ENCODE peak calls at places on chromosomes 4 and X, in eight cellular contexts. L is Panc1, B is spleen, P is GM23248, C is left ventricle myocardium inferior, R is A549, G is heart right ventricle, T is adipocyte. S is an unnamed sample.
A peak's percentile ranks its signal among the peaks of the same experiment; 100 is the strongest.

GRCh38 chrX:21946925-21947641 is 6.6 kb downstream of the SMS start:
- DNase-seq in B (no peak), R (no peak), T (peak; percentile 56), G (no peak), C (no peak), L (no peak), P (peak; percentile 77), S (no peak)

GRCh38 chrX:9163153-9163790 is 129.3 kb upstream of the FAM9B start:
- DNase-seq in L (no peak), B (no peak), R (no peak), T (no peak), P (peak; percentile 42), G (no peak), C (no peak), S (no peak)

GRCh38 chrX:10190367-10190766 is 33.6 kb downstream of the CLCN4 start:
- DNase-seq in R (peak; percentile 68), P (peak; percentile 76), C (no peak), B (no peak), T (peak; percentile 85), G (peak; percentile 47), L (peak; percentile 36), S (no peak)

GRCh38 chr4:3130826-3131225 is 56.3 kb downstream of the HTT start:
- DNase-seq in B (no peak), C (no peak), R (no peak), L (no peak), G (no peak), T (no peak), P (no peak), S (no peak)

GRCh38 chr4:26141101-26141830 is 179.5 kb upstream of the RBPJ start:
- DNase-seq in G (no peak), B (no peak), R (no peak), L (no peak), T (peak; percentile 43), P (no peak), C (peak; percentile 28), S (no peak)

GRCh38 chr4:146432065-146432464 is 89.7 kb downstream of the SLC10A7 start:
- DNase-seq in G (no peak), B (no peak), L (no peak), P (no peak), T (no peak), R (no peak), C (no peak), S (no peak)

GRCh38 chrX:15215366-15215765 is 54.5 kb downstream of the ASB9 start:
- DNase-seq in T (no peak), B (no peak), C (no peak), G (no peak), R (no peak), L (no peak), P (no peak), S (no peak)

GRCh38 chrX:9542106-9542764 is 77.4 kb downstream of the TBL1X start:
- DNase-seq in T (no peak), P (no peak), L (no peak), B (no peak), C (no peak), R (no peak), G (no peak), S (no peak)

GRCh38 chr4:39469429-39470077 is 10.7 kb downstream of the LIAS start:
- DNase-seq in R (peak; percentile 41), B (no peak), L (peak; percentile 64), G (peak; percentile 16), T (peak; percentile 95), C (no peak), P (peak; percentile 92), S (no peak)

GRCh38 chrX:151175283-151176062 is 911 bp upstream of the GPR50 start:
- DNase-seq in G (no peak), B (no peak), T (no peak), L (no peak), P (no peak), C (no peak), R (no peak), S (no peak)
- H3K4me3 ChIP-seq in G (no peak overlapping the region), B (no peak overlapping the region), T (no peak overlapping the region), L (no peak overlapping the region), P (no peak overlapping the region), C (no peak overlapping the region), R (no peak overlapping the region), S (no peak overlapping the region)

GRCh38 chr4:155040031-155040430 is 168.4 kb upstream of the NPY2R start:
- DNase-seq in C (no peak), B (no peak), P (no peak), R (no peak), G (no peak), T (no peak), L (no peak), S (no peak)
- H3K4me1 ChIP-seq in C (no peaks in the 10 kb centered on the region), B (no peaks in the 10 kb centered on the region), P (no peaks in the 10 kb centered on the region), R (no peaks in the 10 kb centered on the region), G (no peaks in the 10 kb centered on the region), T (peaks cover 21% of the 10 kb centered on the region), L (no peaks in the 10 kb centered on the region), S (no peaks in the 10 kb centered on the region)

GRCh38 chrX:154529206-154529612 is 13.2 kb upstream of the FAM3A start:
- DNase-seq in B (no peak), P (no peak), G (no peak), T (no peak), R (no peak), C (no peak), L (no peak), S (no peak)

GRCh38 chrX:154530286-154530685 is 14.3 kb upstream of the FAM3A start:
- DNase-seq in L (no peak), G (no peak), B (no peak), C (no peak), T (no peak), R (no peak), P (no peak), S (no peak)

GRCh38 chrX:154525606-154526490 is 9.8 kb upstream of the FAM3A start:
- DNase-seq in C (no peak), G (no peak), B (no peak), P (no peak), R (no peak), T (no peak), L (no peak), S (no peak)

GRCh38 chrX:154531626-154532025 is 15.0 kb downstream of the G6PD start:
- DNase-seq in B (no peak), P (peak; percentile 38), G (no peak), C (no peak), T (peak; percentile 31), L (no peak), R (no peak), S (no peak)

DNA sequence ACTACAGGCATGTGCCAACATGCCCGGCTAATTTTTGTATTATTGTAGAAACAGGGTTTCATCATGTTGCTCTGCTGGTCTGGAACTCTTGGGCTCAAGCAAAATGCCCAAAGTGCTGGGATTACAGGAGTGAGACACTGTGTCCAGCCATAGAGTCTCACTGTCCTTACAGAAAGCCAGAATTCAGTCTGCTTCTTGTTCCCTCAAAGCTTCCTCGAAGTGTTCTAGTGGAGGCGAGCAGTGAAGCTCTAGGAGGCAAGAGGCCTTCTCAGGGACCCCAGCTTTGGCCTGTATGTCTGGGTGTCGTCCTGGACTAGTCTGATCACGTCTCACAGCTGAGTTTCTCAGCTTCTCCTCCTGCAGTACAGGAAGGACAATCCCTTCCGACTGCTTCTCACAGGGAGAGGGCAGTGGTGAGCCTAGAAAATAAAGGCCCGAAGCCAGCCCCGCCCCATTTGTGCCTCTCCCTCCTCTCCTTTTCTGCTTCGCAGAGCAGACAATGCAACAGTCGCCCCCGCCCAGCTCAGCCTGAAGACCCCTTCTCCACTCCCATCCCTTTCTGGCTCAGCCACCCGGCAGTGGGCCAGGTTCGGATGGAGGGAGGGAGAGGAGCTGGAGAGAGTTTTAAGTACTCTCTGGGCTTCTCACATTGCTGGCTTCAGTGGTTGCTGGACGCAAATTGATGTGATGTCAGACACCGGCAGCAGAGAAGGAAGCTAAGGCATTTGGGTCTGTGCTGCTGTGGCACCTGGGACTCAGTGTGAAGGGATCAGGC is 11.1 kb upstream of the FAM3A start:
- DNase-seq in R (no peak), P (peak; percentile 83), T (peak; percentile 86), G (peak; percentile 82), C (peak; percentile 78), B (peak; percentile 89), L (no peak), S (no peak)
- H3K4me3 ChIP-seq in R (no peak overlapping the region), P (peak overlapping the region; percentile 65), T (no peak overlapping the region), G (peak overlapping the region; percentile 47), C (peak overlapping the region; percentile 57), B (no peak overlapping the region), L (peak overlapping the region; percentile 60), S (no peak overlapping the region)

GRCh38 chr4:152673489-152673888 is 6.3 kb downstream of the TMEM154 start:
- DNase-seq in B (no peak), P (no peak), L (no peak), G (no peak), T (no peak), C (no peak), R (no peak), S (no peak)
- H3K4me1 ChIP-seq in B (peaks cover 17% of the 10 kb centered on the region), P (no peaks in the 10 kb centered on the region), L (no peaks in the 10 kb centered on the region), G (no peaks in the 10 kb centered on the region), T (no peaks in the 10 kb centered on the region), C (no peaks in the 10 kb centered on the region), R (no peaks in the 10 kb centered on the region), S (peaks cover 37% of the 10 kb centered on the region)

GRCh38 chr4:98522062-98522461 is 136.3 kb downstream of the TSPAN5 start:
- DNase-seq in L (no peak), R (no peak), P (no peak), G (no peak), B (no peak), T (no peak), C (no peak), S (no peak)
- H3K4me3 ChIP-seq in L (no peak overlapping the region), R (no peak overlapping the region), P (peak overlapping the region; percentile 60), G (no peak overlapping the region), B (no peak overlapping the region), T (no peak overlapping the region), C (no peak overlapping the region), S (no peak overlapping the region)

DNA sequence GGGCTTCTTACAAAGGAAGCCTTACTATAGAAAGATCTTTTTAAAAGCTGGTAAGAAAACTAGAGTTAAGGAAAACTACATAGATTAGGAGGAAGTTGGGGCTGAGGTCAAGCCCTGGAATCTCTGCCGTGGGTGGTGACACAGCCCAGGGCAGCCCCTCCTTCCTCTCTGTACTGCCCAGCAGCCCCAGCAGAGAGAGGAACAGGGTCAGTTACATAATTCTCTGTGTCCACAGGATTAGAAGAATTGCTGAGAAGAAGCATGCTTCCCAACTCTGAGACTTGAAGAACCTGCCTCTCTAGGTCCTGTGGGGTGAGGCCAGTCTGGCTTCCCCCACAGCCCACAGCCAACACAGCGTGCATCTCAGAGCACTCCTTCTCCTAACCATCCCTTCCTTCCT is 9.2 kb upstream of the ABLIM2 start:
- DNase-seq in G (no peak), R (no peak), P (no peak), T (no peak), B (no peak), L (no peak), C (no peak), S (no peak)
- H3K4me1 ChIP-seq in G (no peaks in the 10 kb centered on the region), R (no peaks in the 10 kb centered on the region), P (no peaks in the 10 kb centered on the region), T (peaks cover 25% of the 10 kb centered on the region), B (peaks cover 21% of the 10 kb centered on the region), L (no peaks in the 10 kb centered on the region), C (peaks cover 18% of the 10 kb centered on the region), S (no peaks in the 10 kb centered on the region)